ENCODE peak calls at places on chromosome X, in four cellular contexts. Y, L, W and S are unnamed samples.
A peak's percentile ranks its signal among the peaks of the same experiment; 100 is the strongest.

GRCh38 chrX:33725556-33726232 is 406.4 kb downstream of the FAM47A start:
- DNase-seq in L (no peak), W (peak; percentile 6), Y (no peak), S (no peak)

GRCh38 chrX:116749943-116750342 is 287.2 kb upstream of the CT83 start:
- DNase-seq in L (no peak), W (no peak), Y (no peak), S (no peak)

GRCh38 chrX:40103565-40104323 is 6.0 kb upstream of the BCOR start:
- DNase-seq in W (no peak), L (no peak), Y (no peak), S (no peak)

GRCh38 chrX:101931104-101931493 is 728 bp downstream of the ZMAT1 start:
- DNase-seq in L (no peak), Y (no peak), W (no peak), S (no peak)

GRCh38 chrX:6226053-6226645 is 2.5 kb downstream of the NLGN4X start:
- DNase-seq in W (no peak), L (no peak), Y (no peak), S (no peak)

GRCh38 chrX:13666836-13667235 is 13.9 kb downstream of the TCEANC start:
- DNase-seq in L (no peak), Y (no peak), W (no peak), S (no peak)

GRCh38 chrX:104318330-104319009 is 63.7 kb upstream of the ESX1 start:
- DNase-seq in W (peak; percentile 26), L (no peak), Y (no peak), S (no peak)

GRCh38 chrX:118523920-118524319 is 28.3 kb downstream of the DOCK11 start:
- DNase-seq in L (peak; percentile 36), Y (no peak), W (no peak), S (peak; percentile 17)

GRCh38 chrX:153342762-153343558 is 9.0 kb downstream of the ZNF275 start:
- DNase-seq in L (no peak), Y (no peak), W (no peak), S (no peak)

GRCh38 chrX:51836823-51837222 is 56.6 kb upstream of the MAGED1 start:
- DNase-seq in Y (no peak), W (no peak), L (no peak), S (no peak)

GRCh38 chrX:118540342-118540741 is 44.7 kb downstream of the DOCK11 start:
- DNase-seq in W (no peak), Y (no peak), L (no peak), S (no peak)

GRCh38 chrX:86047174-86047991 is at the start of gene CHM:
- DNase-seq in Y (no peak), L (peak; percentile 38), W (peak; percentile 50), S (peak; percentile 52)

GRCh38 chrX:41258281-41258680 is 75.7 kb upstream of the DDX3X start:
- DNase-seq in W (no peak), Y (no peak), L (no peak), S (no peak)

GRCh38 chrX:10794203-10794630 is 173.8 kb upstream of the MID1 start:
- DNase-seq in W (no peak), L (no peak), Y (no peak), S (no peak)

GRCh38 chrX:121308276-121308805 is 260.9 kb downstream of the GLUD2 start:
- DNase-seq in L (no peak), Y (no peak), W (no peak), S (peak; percentile 54)

GRCh38 chrX:49725401-49725800 is 29.6 kb upstream of the PAGE1 start:
- DNase-seq in W (no peak), Y (no peak), L (no peak), S (no peak)

GRCh38 chrX:153226344-153227190 is 47.5 kb downstream of the MAGEA1 start:
- DNase-seq in W (no peak), Y (no peak), L (no peak), S (no peak)

GRCh38 chrX:96655947-96656623 is 28.6 kb upstream of the DIAPH2 start:
- DNase-seq in L (no peak), Y (no peak), W (no peak), S (no peak)

GRCh38 chrX:1178580-1179057 is 33.8 kb downstream of the CRLF2 start:
- DNase-seq in W (no peak), L (no peak), Y (no peak), S (peak; percentile 9)

GRCh38 chrX:150704030-150704613 is 10.9 kb downstream of the MTMR1 start:
- DNase-seq in L (no peak), Y (no peak), W (no peak), S (no peak)

GRCh38 chrX:9390121-9390520 is 74.7 kb upstream of the TBL1X start:
- DNase-seq in Y (no peak), L (no peak), W (no peak), S (no peak)

GRCh38 chrX:34656842-34657780 is at the start of gene TMEM47:
- DNase-seq in W (peak; percentile 69), Y (no peak), L (no peak), S (peak; percentile 8)

GRCh38 chrX:30580641-30581040 is 3.1 kb upstream of the TASL start:
- DNase-seq in W (no peak), Y (no peak), L (no peak), S (no peak)

GRCh38 chrX:144732588-144732987 is 514.7 kb upstream of the SPANXN1 start:
- DNase-seq in W (no peak), Y (no peak), L (no peak), S (no peak)

GRCh38 chrX:8245411-8245810 is 74.3 kb upstream of the VCX2 start:
- DNase-seq in Y (no peak), W (no peak), L (no peak), S (no peak)

GRCh38 chrX:129761596-129761995 is 18.2 kb upstream of the SASH3 start:
- DNase-seq in Y (no peak), W (no peak), L (no peak), S (no peak)

GRCh38 chrX:100636321-100636991 is at the start of gene TSPAN6:
- DNase-seq in Y (peak; percentile 55), W (peak; percentile 75), L (peak; percentile 79), S (peak; percentile 43)

GRCh38 chrX:136162827-136163427 is 15.6 kb downstream of the FHL1 start:
- DNase-seq in Y (peak; percentile 7), L (peak; percentile 34), W (no peak), S (peak; percentile 15)

GRCh38 chrX:134171661-134172587 is 65.1 kb upstream of the CCDC160 start:
- DNase-seq in L (peak; percentile 9), W (peak; percentile 5), Y (no peak), S (peak; percentile 42)

GRCh38 chrX:27966492-27966891 is 14.8 kb downstream of the DCAF8L1 start:
- DNase-seq in W (no peak), L (no peak), Y (no peak), S (no peak)

GRCh38 chrX:22365460-22365859 is 92.7 kb downstream of the CBLL2 start:
- DNase-seq in Y (no peak), L (no peak), W (no peak), S (no peak)

GRCh38 chrX:44953734-44954502 is 80.9 kb downstream of the KDM6A start:
- DNase-seq in Y (no peak), L (no peak), W (no peak), S (no peak)

GRCh38 chrX:72045552-72046277 is 86.0 kb downstream of the RTL5 start:
- DNase-seq in L (no peak), W (no peak), Y (no peak), S (no peak)

GRCh38 chrX:48491809-48492208 is 15.8 kb downstream of the FTSJ1 start:
- DNase-seq in W (no peak), Y (no peak), L (no peak), S (no peak)

GRCh38 chrX:153935326-153935851 is 552 bp upstream of the NAA10 start:
- DNase-seq in Y (no peak), L (no peak), W (no peak), S (no peak)

GRCh38 chrX:7801706-7802105 is 41.3 kb upstream of the VCX start:
- DNase-seq in W (no peak), Y (no peak), L (no peak), S (no peak)